ENCODE peak calls at places on chromosomes 3 and 15, in seven cellular contexts. U is NAMALWA; J is Karpas-422; P is MG63; M is neural crest cell; F is activated naive CD8-positive, alpha-beta T cell treated with anti-CD3 and anti-CD28 coated beads, Interleukin-2, amount 50 U/mL, for 16 hours; I is iPS-NIHi11. L is an unnamed sample.

GRCh38 chr3:52119056-52119455 is 35.2 kb downstream of the POC1A start:
- DNase-seq in U (no peak), J (no peak), P (no peak), M (no peak), F (no peak), I (no peak), L (no peak)

GRCh38 chr3:38005076-38006020 is 14.8 kb downstream of the VILL start:
- DNase-seq in U (no peak), J (no peak), P (no peak), M (peak), F (no peak), I (no peak), L (no peak)

GRCh38 chr3:25455316-25456232 is 27.5 kb downstream of the RARB start:
- DNase-seq in U (no peak), J (no peak), P (no peak), M (no peak), F (no peak), I (no peak), L (no peak)

GRCh38 chr3:47890832-47891620 is 88.1 kb downstream of the DHX30 start:
- DNase-seq in U (no peak), J (no peak), P (no peak), M (no peak), F (no peak), I (no peak), L (no peak)

GRCh38 chr15:75731248-75732100 is 18.8 kb upstream of the CSPG4 start:
- DNase-seq in U (no peak), J (peak), P (no peak), M (no peak), F (no peak), I (peak), L (no peak)

GRCh38 chr3:132593950-132594328 is 3.1 kb upstream of the ACKR4 start:
- DNase-seq in U (no peak), J (no peak), P (peak), M (no peak), F (no peak), I (no peak), L (no peak)

GRCh38 chr3:45042162-45042561 is 16.1 kb downstream of the CLEC3B start:
- DNase-seq in U (no peak), J (peak), P (no peak), M (no peak), F (no peak), I (no peak), L (no peak)

GRCh38 chr3:157532529-157533297 is 29.5 kb upstream of the VEPH1 start:
- DNase-seq in U (peak), J (peak), P (peak), M (peak), F (no peak), I (peak), L (peak)

GRCh38 chr15:74402873-74403589 is 30.7 kb downstream of the SEMA7A start:
- DNase-seq in U (peak), J (peak), P (no peak), M (no peak), F (peak), I (no peak), L (no peak)

GRCh38 chr15:85788796-85789495 is 5.8 kb downstream of the KLHL25 start:
- DNase-seq in U (no peak), J (no peak), P (no peak), M (no peak), F (no peak), I (peak), L (no peak)

GRCh38 chr3:17752851-17753250 is 10.4 kb upstream of the TBC1D5 start:
- DNase-seq in U (no peak), J (no peak), P (no peak), M (no peak), F (no peak), I (no peak), L (no peak)

GRCh38 chr3:23747841-23748240 is 57.9 kb upstream of the UBE2E1 start:
- DNase-seq in U (no peak), J (no peak), P (no peak), M (no peak), F (no peak), I (no peak), L (no peak)